ENCODE peak calls at places on chromosomes 6 and 20, in seven cellular contexts. C is GM23248; R is HepG2; T is spleen; A is effector memory CD4-positive, alpha-beta T cell; J is psoas muscle; L is neuronal stem cell. Q is an unnamed sample. For H3K4me1 and H3K27me3, the result is how much of the 10 kb centered on the place peaks cover.

GRCh38 chr6:141464490-141464889 is 668.2 kb upstream of the GJE1 start:
- DNase-seq in J (no peak), R (no peak), L (no peak), A (no peak), T (no peak), C (peak), Q (peak)

GRCh38 chr6:164756142-164756541 is 553.3 kb downstream of the C6orf118 start:
- DNase-seq in R (no peak), L (no peak), A (no peak), J (no peak), C (no peak), T (no peak), Q (no peak)

GRCh38 chr6:151240036-151240685 is 394 bp downstream of the AKAP12 start:
- DNase-seq in R (no peak), A (no peak), J (peak), L (peak), C (peak), T (peak), Q (no peak)

GRCh38 chr6:90222724-90223198 is 73.9 kb downstream of the BACH2 start:
- DNase-seq in J (no peak), T (no peak), L (no peak), A (no peak), R (peak), C (peak), Q (no peak)

GRCh38 chr6:137903933-137904821 is 37.1 kb downstream of the TNFAIP3 start:
- DNase-seq in R (peak), L (no peak), C (peak), A (no peak), J (no peak), T (no peak), Q (no peak)

GRCh38 chr6:32852018-32852843 is 1.3 kb downstream of the TAP1 start:
- DNase-seq in L (no peak), T (peak), J (peak), R (no peak), C (peak), A (no peak), Q (peak)

GRCh38 chr6:53410508-53411258 is 61.9 kb upstream of the ELOVL5 start:
- DNase-seq in L (no peak), T (peak), C (peak), J (peak), A (peak), R (peak), Q (peak)

GRCh38 chr6:169316651-169317050 is 63.0 kb upstream of the THBS2 start:
- DNase-seq in A (no peak), T (no peak), C (no peak), R (no peak), J (no peak), L (no peak), Q (no peak)

GRCh38 chr6:7156666-7157278 is 49.0 kb downstream of the RREB1 start:
- DNase-seq in A (no peak), J (peak), L (no peak), T (no peak), C (peak), R (no peak), Q (no peak)

GRCh38 chr6:129206761-129207330 is 323.9 kb downstream of the LAMA2 start:
- DNase-seq in A (no peak), J (no peak), L (no peak), T (no peak), C (no peak), R (no peak), Q (no peak)

GRCh38 chr6:130229645-130230044 is 6.9 kb upstream of the SAMD3 start:
- DNase-seq in L (no peak), T (no peak), C (no peak), R (no peak), A (no peak), J (no peak), Q (peak)

GRCh38 chr6:82767447-82767846 is 298.2 kb downstream of the UBE3D start:
- DNase-seq in C (no peak), L (no peak), R (no peak), T (no peak), A (no peak), J (no peak), Q (no peak)

GRCh38 chr20:41149679-41150131 is 12.4 kb downstream of the PLCG1 start:
- DNase-seq in R (peak), A (no peak), T (no peak), C (peak), J (peak), L (no peak), Q (no peak)

GRCh38 chr6:34909484-34909883 is 20.4 kb downstream of the ANKS1A start:
- DNase-seq in L (no peak), A (no peak), J (no peak), C (no peak), R (no peak), T (no peak), Q (no peak)

GRCh38 chr6:42339991-42340401 is 111.7 kb downstream of the TRERF1 start:
- DNase-seq in R (no peak), J (no peak), A (no peak), L (no peak), T (no peak), C (peak), Q (no peak)

GRCh38 chr6:84350397-84350796 is 123.0 kb upstream of the CEP162 start:
- DNase-seq in R (peak), C (peak), A (no peak), L (no peak), J (no peak), T (no peak), Q (no peak)

GRCh38 chr6:42778072-42778471 is 3.8 kb upstream of the BICRAL start:
- DNase-seq in R (no peak), C (no peak), A (no peak), T (no peak), J (no peak), L (no peak), Q (no peak)

GRCh38 chr6:147448212-147448611 is 60.3 kb upstream of the SAMD5 start:
- DNase-seq in R (no peak), J (no peak), A (no peak), L (peak), T (peak), C (no peak), Q (no peak)

GRCh38 chr20:8255945-8256632 is 124.0 kb downstream of the PLCB1 start:
- DNase-seq in A (no peak), J (no peak), T (no peak), C (no peak), L (no peak), R (peak), Q (no peak)

GRCh38 chr6:44133003-44133931 is 5.9 kb downstream of the TMEM63B start:
- DNase-seq in J (peak), R (peak), C (peak), T (no peak), L (peak), A (no peak), Q (no peak)

GRCh38 chr6:75169689-75170088 is 36.2 kb downstream of the COL12A1 start:
- DNase-seq in T (no peak), C (no peak), A (no peak), R (no peak), L (no peak), J (no peak), Q (no peak)

GRCh38 chr6:24340998-24341934 is 16.6 kb downstream of the DCDC2 start:
- DNase-seq in J (no peak), C (peak), L (no peak), A (no peak), T (no peak), R (peak), Q (no peak)

GRCh38 chr20:9397928-9398327 is 116.5 kb upstream of the LAMP5 start:
- DNase-seq in R (no peak), C (no peak), A (no peak), J (no peak), L (no peak), T (no peak), Q (no peak)

GRCh38 chr6:132020138-132020551 is 69.0 kb upstream of the CCN2 start:
- DNase-seq in A (no peak), J (peak), R (no peak), C (peak), T (no peak), L (no peak), Q (no peak)

GRCh38 chr20:48826883-48827771 is 672 bp downstream of the PREX1 start:
- DNase-seq in T (peak), R (no peak), C (peak), A (peak), J (no peak), L (peak), Q (peak)

GRCh38 chr6:101994521-101994920 is 601.0 kb downstream of the GRIK2 start:
- DNase-seq in J (no peak), T (no peak), A (no peak), C (no peak), R (no peak), L (no peak), Q (no peak)

GRCh38 chr6:33197431-33198048 is 2.9 kb downstream of the RXRB start:
- DNase-seq in J (no peak), L (no peak), R (peak), T (peak), A (no peak), C (peak), Q (no peak)

GRCh38 chr6:44039839-44040350 is 87.4 kb downstream of the MRPL14 start:
- DNase-seq in L (no peak), C (no peak), T (peak), A (no peak), J (no peak), R (no peak), Q (no peak)

GRCh38 chr6:37994238-37994637 is 174.7 kb downstream of the ZFAND3 start:
- DNase-seq in C (peak), R (no peak), L (no peak), A (no peak), J (no peak), T (no peak), Q (no peak)

GRCh38 chr20:33693274-33693673 is 7.1 kb upstream of the E2F1 start:
- DNase-seq in T (no peak), A (no peak), L (no peak), R (no peak), C (no peak), J (no peak), Q (no peak)

GRCh38 chr6:112909781-112910180 is 562.7 kb downstream of the RFPL4B start:
- DNase-seq in J (no peak), R (no peak), L (no peak), A (no peak), C (peak), T (no peak), Q (no peak)

GRCh38 chr20:25300496-25301170 is 52.7 kb downstream of the PYGB start:
- DNase-seq in T (no peak), A (no peak), R (no peak), J (no peak), C (peak), L (no peak), Q (no peak)

GRCh38 chr20:25304025-25304549 is 56.2 kb downstream of the PYGB start:
- DNase-seq in C (no peak), A (no peak), J (no peak), T (no peak), L (no peak), R (no peak), Q (no peak)

GRCh38 chr6:82861121-82861520 is 204.5 kb downstream of the UBE3D start:
- DNase-seq in J (no peak), R (no peak), L (no peak), T (no peak), A (no peak), C (peak), Q (no peak)

GRCh38 chr20:38536310-38536709 is 44.7 kb upstream of the ADIG start:
- DNase-seq in C (peak), J (no peak), L (no peak), A (no peak), R (no peak), T (no peak), Q (no peak)

GRCh38 chr20:37294262-37294981 is 5.0 kb downstream of the MANBAL start:
- DNase-seq in L (no peak), C (peak), J (no peak), T (no peak), R (no peak), A (no peak), Q (no peak)

GRCh38 chr6:101818056-101818455 is 424.5 kb downstream of the GRIK2 start:
- DNase-seq in T (no peak), L (peak), J (no peak), R (no peak), C (no peak), A (no peak), Q (no peak)

GRCh38 chr20:36367907-36368306 is 61.8 kb downstream of the DLGAP4 start:
- DNase-seq in L (no peak), R (no peak), T (no peak), A (no peak), J (no peak), C (no peak), Q (no peak)

DNA sequence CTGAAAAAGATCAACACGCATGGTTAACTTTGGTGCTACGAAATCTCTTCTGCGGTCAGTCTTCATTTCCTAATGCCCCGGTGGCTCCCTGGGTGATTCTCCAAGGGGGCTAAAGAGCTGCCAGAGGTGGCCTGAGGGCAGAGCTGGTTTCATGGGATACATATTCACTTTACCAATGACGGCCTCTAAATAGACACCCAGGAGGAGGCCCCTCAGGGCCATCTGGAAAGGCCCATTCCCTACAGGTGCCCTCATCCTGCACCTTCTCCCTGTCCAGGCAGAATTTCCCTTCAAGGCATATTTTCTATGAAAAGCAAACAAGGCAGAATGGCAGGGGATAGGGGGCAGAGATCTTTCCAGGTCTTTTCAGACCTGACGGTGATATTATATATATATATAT is 12.5 kb downstream of the BNIP5 start:
- DNase-seq in A (no peak), R (no peak), T (no peak), J (no peak), C (no peak), L (no peak), Q (no peak)
- H3K4me3 ChIP-seq in A (no peak), R (no peak), T (no peak), J (no peak), C (no peak), L (no peak), Q (no peak)

GRCh38 chr20:22924949-22925612 is 110.0 kb upstream of the SSTR4 start:
- DNase-seq in R (no peak), J (no peak), T (no peak), L (no peak), A (no peak), C (no peak), Q (no peak)
- H3K4me1 ChIP-seq in R (under half), J (under half), T (under half), L (under half), A (under half), C (under half), Q (under half)

GRCh38 chr20:46179811-46180326 is 61.8 kb downstream of the CD40 start:
- DNase-seq in A (no peak), C (no peak), T (no peak), L (no peak), J (no peak), R (no peak), Q (no peak)
- H3K27me3 ChIP-seq in A (under half), C (under half), T (half or more), L (under half), J (under half), R (under half), Q (under half)

GRCh38 chr6:161001421-161001820 is 9.9 kb downstream of the MAP3K4 start:
- DNase-seq in C (no peak), A (no peak), R (peak), T (no peak), J (no peak), L (no peak), Q (no peak)
- H3K4me3 ChIP-seq in C (no peak), A (no peak), R (no peak), T (no peak), J (no peak), L (no peak), Q (no peak)

DNA sequence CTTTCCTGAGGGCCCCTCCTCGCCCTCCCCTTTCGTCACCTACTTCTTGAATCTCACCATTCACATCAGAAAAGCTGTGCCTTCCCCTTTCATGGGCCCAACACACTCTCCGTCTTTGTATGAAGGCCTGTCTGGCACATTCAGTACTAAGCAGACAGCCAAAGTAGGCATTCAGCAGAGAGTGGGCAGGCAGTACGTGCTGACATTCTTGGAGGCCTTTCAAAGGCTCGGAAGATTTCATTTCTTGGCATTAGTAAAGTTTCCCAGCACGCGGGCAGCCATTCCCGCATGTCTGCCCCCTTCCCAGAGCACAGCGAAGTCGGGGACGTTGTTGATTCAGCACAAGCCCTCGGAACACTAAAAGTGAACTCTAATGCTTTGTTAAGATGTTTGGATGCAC is 18.0 kb downstream of the NEDD9 start:
- DNase-seq in T (no peak), R (no peak), C (no peak), J (no peak), A (no peak), L (no peak), Q (no peak)
- H3K4me1 ChIP-seq in T (half or more), R (half or more), C (under half), J (half or more), A (under half), L (under half), Q (under half)

GRCh38 chr20:63167918-63168520 is 47.9 kb downstream of the YTHDF1 start:
- DNase-seq in T (no peak), A (no peak), L (no peak), J (no peak), C (no peak), R (no peak), Q (peak)
- H3K27me3 ChIP-seq in T (under half), A (under half), L (under half), J (under half), C (under half), R (under half), Q (under half)

GRCh38 chr6:27370391-27370790 is 18.2 kb upstream of the ZNF391 start:
- DNase-seq in T (no peak), L (no peak), A (no peak), R (no peak), J (no peak), C (no peak), Q (no peak)

GRCh38 chr6:27374824-27375612 is 13.5 kb upstream of the ZNF391 start:
- DNase-seq in C (peak), A (peak), R (peak), J (peak), T (peak), L (peak), Q (peak)

DNA sequence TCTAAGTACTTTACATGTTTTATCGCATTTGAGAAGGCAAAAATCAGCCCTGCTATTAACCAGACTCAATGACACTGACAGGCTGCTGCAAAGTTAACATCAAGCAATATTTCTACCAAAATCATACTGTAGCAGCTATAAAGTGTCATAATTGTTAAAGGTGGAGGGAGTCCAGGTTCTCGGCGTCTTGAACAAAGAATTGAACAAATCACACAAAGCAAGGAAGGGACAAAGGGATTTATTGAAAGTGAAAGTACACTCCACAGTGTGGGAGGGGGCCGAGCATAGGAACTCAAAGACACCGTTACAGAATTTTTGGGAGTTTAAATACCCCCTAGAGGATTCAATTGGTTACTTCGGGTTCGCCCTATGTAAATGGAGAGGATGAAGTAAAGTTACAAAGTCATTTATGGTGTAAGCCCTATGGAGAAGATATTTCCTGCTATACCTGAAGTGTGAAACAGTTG is 12.9 kb upstream of the ZNF391 start:
- DNase-seq in C (peak), T (no peak), R (no peak), A (no peak), L (no peak), J (no peak), Q (no peak)
- H3K4me3 ChIP-seq in C (peak), T (no peak), R (no peak), A (peak), L (no peak), J (peak), Q (peak)

DNA sequence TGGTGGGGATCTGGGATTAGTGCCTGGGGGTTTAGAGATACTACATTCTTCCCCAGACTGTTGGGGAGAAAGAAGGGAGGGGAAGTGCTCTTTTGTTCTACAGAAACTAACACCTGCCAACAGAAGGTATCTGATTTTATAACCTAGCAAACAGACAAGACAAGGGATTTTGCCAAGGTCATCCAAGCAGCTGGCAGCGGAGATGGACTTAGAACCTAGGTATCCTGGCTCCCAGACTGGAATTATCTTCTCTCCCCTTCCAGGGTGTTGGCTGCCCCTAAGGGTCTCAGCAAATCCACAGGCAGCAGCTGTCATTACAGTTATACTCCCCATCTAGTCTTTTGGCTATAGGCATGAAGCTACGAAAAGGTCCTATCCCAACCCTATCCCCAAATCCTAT is 8.4 kb downstream of the SDC4 start:
- DNase-seq in R (no peak), T (no peak), A (no peak), C (no peak), J (no peak), L (no peak), Q (no peak)
- H3K4me1 ChIP-seq in R (half or more), T (half or more), A (under half), C (half or more), J (half or more), L (under half), Q (under half)

GRCh38 chr6:45783716-45784115 is 231.9 kb downstream of the CLIC5 start:
- DNase-seq in C (no peak), J (no peak), A (no peak), T (no peak), R (no peak), L (no peak), Q (no peak)
- H3K27me3 ChIP-seq in C (under half), J (under half), A (under half), T (under half), R (under half), L (under half), Q (under half)

Q was measured in CD8-positive, alpha-beta memory T cell.